ENCODE peak calls at places on chromosomes 3 and 15, in eight cellular contexts. I is A549, K is K562, Z is gastrocnemius medialis, W is heart left ventricle, E is HCT116, G is breast epithelium, Q is transverse colon. S is an unnamed sample.

GRCh38 chr15:28953573-28954195 is 67.9 kb downstream of the APBA2 start:
- DNase-seq in I (no peak), Z (no peak), Q (no peak), W (no peak), E (no peak), G (no peak), K (no peak), S (no peak)

GRCh38 chr3:112633191-112633590 is 7.8 kb downstream of the CCDC80 start:
- DNase-seq in I (no peak), W (no peak), E (no peak), K (no peak), Q (no peak), Z (no peak), G (no peak), S (no peak)

GRCh38 chr3:124076231-124076630 is 84.3 kb upstream of the ROPN1 start:
- DNase-seq in I (no peak), W (no peak), E (no peak), Z (no peak), Q (no peak), K (no peak), G (no peak), S (no peak)

GRCh38 chr3:184658223-184658860 is 53.5 kb downstream of the MAGEF1 start:
- DNase-seq in G (no peak), E (no peak), Q (no peak), I (no peak), K (no peak), W (no peak), Z (no peak), S (no peak)

GRCh38 chr3:171168086-171168485 is 141.6 kb upstream of the SLC2A2 start:
- DNase-seq in W (no peak), Q (no peak), E (no peak), G (no peak), I (peak; percentile 59), Z (no peak), K (no peak), S (no peak)

GRCh38 chr3:112061152-112061551 is 25.0 kb upstream of the C3orf52 start:
- DNase-seq in Z (no peak), W (no peak), E (no peak), I (no peak), G (no peak), K (no peak), Q (no peak), S (no peak)

GRCh38 chr3:24522155-24522579 is 27.5 kb upstream of the THRB start:
- DNase-seq in I (no peak), W (no peak), G (no peak), Q (no peak), E (no peak), Z (no peak), K (no peak), S (no peak)

GRCh38 chr3:128014548-128014947 is 37.7 kb upstream of the SEC61A1 start:
- DNase-seq in K (no peak), Z (no peak), Q (no peak), I (no peak), W (no peak), E (no peak), G (no peak), S (no peak)

GRCh38 chr3:58055309-58055708 is 47.1 kb downstream of the FLNB start:
- DNase-seq in I (no peak), G (no peak), W (no peak), Z (no peak), K (no peak), E (no peak), Q (no peak), S (no peak)

GRCh38 chr3:4581452-4581851 is 88.3 kb downstream of the ITPR1 start:
- DNase-seq in K (no peak), G (no peak), I (no peak), E (no peak), Q (no peak), W (no peak), Z (no peak), S (no peak)

GRCh38 chr3:71360694-71361093 is 222.8 kb downstream of the FOXP1 start:
- DNase-seq in W (no peak), Z (no peak), G (no peak), I (no peak), K (no peak), E (no peak), Q (no peak), S (no peak)

GRCh38 chr15:73227433-73228056 is 141.2 kb downstream of the HCN4 start:
- DNase-seq in Q (no peak), I (no peak), G (no peak), E (no peak), Z (no peak), W (no peak), K (no peak), S (no peak)

GRCh38 chr3:9301798-9302197 is 52.4 kb upstream of the SRGAP3 start:
- DNase-seq in E (no peak), Z (no peak), Q (no peak), G (no peak), W (no peak), I (no peak), K (no peak), S (no peak)
- TF ChIP-seq POLR2A in E (no peak), Z (no peak), Q (no peak), G (no peak), W (no peak), I (no peak), K (no peak), S (no peak)

GRCh38 chr15:75213768-75214221 is 12.1 kb downstream of the C15orf39 start:
- DNase-seq in Z (no peak), I (no peak), W (no peak), Q (no peak), E (no peak), G (no peak), K (peak; percentile 36), S (no peak)
- TF ChIP-seq POLR2A in Z (no peak), I (no peak), W (no peak), Q (no peak), E (no peak), G (no peak), K (no peak), S (no peak)

GRCh38 chr3:194206375-194206774 is 70.4 kb downstream of the HES1 start:
- DNase-seq in Z (peak; percentile 12), W (no peak), K (no peak), G (no peak), E (no peak), I (no peak), Q (peak; percentile 50), S (no peak)

GRCh38 chr3:194203482-194204035 is 67.6 kb downstream of the HES1 start:
- DNase-seq in Q (no peak), Z (no peak), W (no peak), K (no peak), G (no peak), E (no peak), I (no peak), S (no peak)

GRCh38 chr3:194204793-194205065 is 68.8 kb downstream of the HES1 start:
- DNase-seq in K (no peak), W (no peak), I (no peak), G (no peak), E (no peak), Z (no peak), Q (no peak), S (no peak)

GRCh38 chr3:194204036-194204792 is 68.3 kb downstream of the HES1 start:
- DNase-seq in W (no peak), Q (no peak), E (no peak), K (no peak), G (no peak), I (peak; percentile 33), Z (no peak), S (peak; percentile 45)

DNA sequence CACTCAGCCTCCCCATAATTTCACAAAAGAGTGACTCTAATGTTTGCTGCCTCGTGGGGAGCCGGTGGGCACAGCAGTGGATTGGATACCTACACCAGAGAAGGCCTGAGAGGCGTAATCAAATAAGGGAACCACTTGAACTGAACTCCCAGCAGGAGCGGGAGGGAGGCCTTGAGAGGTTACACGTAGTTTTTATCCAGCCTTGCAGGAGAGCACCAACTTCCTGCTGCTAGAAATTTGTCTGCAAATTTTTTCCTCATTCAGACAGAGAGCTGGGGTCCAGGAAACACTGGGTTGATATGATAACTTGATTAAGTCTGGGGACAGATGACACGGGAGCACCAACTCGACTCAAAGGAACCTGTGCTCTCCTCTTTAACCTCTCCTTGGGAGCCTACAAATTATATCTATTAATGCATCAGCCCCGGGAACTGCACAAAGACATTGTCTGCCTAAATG is 69.8 kb downstream of the HES1 start:
- DNase-seq in I (no peak), G (no peak), Z (no peak), W (no peak), K (no peak), E (peak; percentile 39), Q (no peak), S (peak; percentile 65)
- TF ChIP-seq POLR2A in I (no peak), G (no peak), Z (no peak), W (no peak), K (no peak), E (no peak), Q (no peak), S (no peak)

DNA sequence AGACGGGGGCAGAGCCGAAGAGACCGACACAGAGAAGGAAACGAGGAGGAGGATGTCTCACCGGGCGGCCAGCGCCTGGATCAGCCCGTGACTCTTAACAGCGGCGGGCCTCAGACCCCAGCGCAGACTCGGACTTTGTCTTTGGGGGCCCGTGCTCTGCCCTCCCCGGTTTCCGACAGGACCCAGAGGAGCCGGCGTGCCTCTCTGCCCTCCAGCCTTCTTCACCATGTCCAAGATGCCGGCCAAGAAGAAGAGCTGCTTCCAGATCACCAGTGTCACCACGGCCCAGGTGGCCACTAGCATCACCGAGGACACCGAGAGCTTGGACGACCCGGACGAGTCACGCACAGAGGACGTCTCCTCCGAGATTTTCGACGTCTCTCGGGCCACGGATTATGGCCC is 1.0 kb downstream of the TSC22D2 start:
- DNase-seq in G (no peak), Z (peak; percentile 19), I (no peak), Q (no peak), E (no peak), K (no peak), W (no peak), S (no peak)
- TF ChIP-seq POLR2A in G (no peak), Z (no peak), I (no peak), Q (no peak), E (peak; percentile 3), K (no peak), W (no peak), S (no peak)

GRCh38 chr3:149970716-149971402 is at the start of gene PFN2:
- DNase-seq in Q (peak; percentile 70), Z (peak; percentile 63), G (peak; percentile 55), K (peak; percentile 75), E (peak; percentile 37), I (peak; percentile 40), W (peak; percentile 73), S (peak; percentile 71)
- TF ChIP-seq POLR2A in Q (peak; percentile 34), Z (peak; percentile 89), G (no peak), K (no peak), E (no peak), I (peak; percentile 48), W (no peak), S (no peak)

DNA sequence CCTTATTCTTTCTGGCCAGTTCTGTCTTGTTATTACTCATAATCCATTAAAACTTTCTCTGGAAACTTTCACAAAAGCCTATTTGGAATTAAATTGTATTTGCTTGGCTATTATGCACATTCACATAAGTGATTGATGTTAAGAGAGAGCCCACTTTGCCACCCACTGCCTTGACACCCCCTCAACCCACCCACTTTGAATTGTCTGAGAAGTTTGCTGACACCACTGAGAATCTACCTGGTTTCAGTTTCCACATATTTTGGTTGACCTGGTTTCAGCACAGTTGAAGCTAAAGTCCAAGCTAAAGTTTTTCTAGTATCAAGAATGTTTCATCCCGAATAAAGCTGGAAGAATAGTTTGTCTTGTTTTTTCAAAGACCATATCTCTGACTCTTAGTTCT is 70.9 kb downstream of the ARMC8 start:
- DNase-seq in Q (no peak), I (no peak), G (no peak), Z (no peak), E (no peak), W (no peak), K (no peak), S (no peak)
- TF ChIP-seq POLR2A in Q (no peak), I (no peak), G (no peak), Z (no peak), E (no peak), W (no peak), K (no peak), S (no peak)

GRCh38 chr3:11199902-11200678 is 45.8 kb downstream of the HRH1 start:
- DNase-seq in G (no peak), E (no peak), Q (no peak), I (no peak), W (no peak), Z (no peak), K (no peak), S (no peak)
- TF ChIP-seq POLR2A in G (no peak), E (no peak), Q (no peak), I (no peak), W (no peak), Z (no peak), K (no peak), S (no peak)

S was measured in erythroblast.